ENCODE peak calls at places on chromosomes 12 and 14, in eight cellular contexts. I, F, P, W, U, Y, B and E are unnamed samples.

GRCh38 chr12:124259168-124260066 is 35.5 kb upstream of the RFLNA start:
- DNase-seq in I (no peak), B (no peak), Y (no peak), U (no peak), F (no peak), W (no peak), P (peak; percentile 19), E (no peak)

GRCh38 chr14:22008098-22008412 is 334.4 kb upstream of the OR4E1 start:
- DNase-seq in W (no peak), B (no peak), U (no peak), F (no peak), I (no peak), P (no peak), Y (no peak), E (no peak)

GRCh38 chr12:75641031-75641780 is 129.8 kb upstream of the KRR1 start:
- DNase-seq in I (peak; percentile 71), U (no peak), P (peak; percentile 93), F (no peak), W (no peak), Y (no peak), B (no peak), E (peak; percentile 81)

GRCh38 chr14:51342226-51342625 is 102.2 kb downstream of the TMX1 start:
- DNase-seq in P (peak; percentile 95), W (no peak), U (no peak), I (peak; percentile 91), B (no peak), Y (no peak), F (no peak), E (peak; percentile 98)

GRCh38 chr12:72057330-72057911 is 118.8 kb downstream of the TPH2 start:
- DNase-seq in B (no peak), W (no peak), Y (no peak), U (no peak), P (peak; percentile 78), F (no peak), I (peak; percentile 11), E (peak; percentile 16)

GRCh38 chr14:21070083-21070609 is at the start of gene ARHGEF40:
- DNase-seq in I (peak; percentile 43), B (no peak), W (peak; percentile 20), Y (peak; percentile 60), U (peak; percentile 85), P (no peak), F (peak; percentile 82), E (no peak)

GRCh38 chr14:53908416-53908815 is 48.2 kb downstream of the BMP4 start:
- DNase-seq in W (no peak), F (no peak), I (no peak), B (no peak), P (no peak), U (no peak), Y (no peak), E (no peak)

GRCh38 chr12:95130096-95130495 is 56.7 kb upstream of the NR2C1 start:
- DNase-seq in Y (no peak), U (no peak), F (no peak), W (no peak), I (no peak), B (no peak), P (no peak), E (no peak)

GRCh38 chr12:121800694-121801600 is 2.9 kb upstream of the SETD1B start:
- DNase-seq in B (peak; percentile 75), P (peak; percentile 75), Y (peak; percentile 79), W (peak; percentile 57), I (no peak), F (peak; percentile 84), U (peak; percentile 86), E (no peak)

GRCh38 chr14:105147701-105148603 is 20.6 kb downstream of the JAG2 start:
- DNase-seq in U (peak; percentile 60), F (peak; percentile 33), I (no peak), W (no peak), Y (no peak), P (no peak), B (no peak), E (no peak)

GRCh38 chr14:97532052-97532451 is 734.9 kb downstream of the VRK1 start:
- DNase-seq in I (no peak), B (no peak), P (no peak), F (no peak), Y (no peak), U (no peak), W (no peak), E (no peak)

GRCh38 chr14:55430024-55430690 is 10.3 kb downstream of the TBPL2 start:
- DNase-seq in I (peak; percentile 85), B (peak; percentile 83), W (peak; percentile 43), U (no peak), F (no peak), Y (peak; percentile 92), P (peak; percentile 87), E (peak; percentile 93)

GRCh38 chr14:103483600-103483999 is 39.0 kb downstream of the CKB start:
- DNase-seq in U (no peak), B (no peak), P (peak; percentile 96), F (no peak), I (peak; percentile 71), W (no peak), Y (no peak), E (peak; percentile 67)

GRCh38 chr14:93207468-93208308 is 632 bp downstream of the UBR7 start:
- DNase-seq in W (peak; percentile 37), F (no peak), U (no peak), B (peak; percentile 28), Y (peak; percentile 78), P (peak; percentile 57), I (peak; percentile 58), E (no peak)

GRCh38 chr12:51217968-51218606 is at the start of gene POU6F1:
- DNase-seq in Y (peak; percentile 93), W (peak; percentile 57), F (peak; percentile 77), I (peak; percentile 87), U (peak; percentile 90), P (peak; percentile 61), B (peak; percentile 81), E (no peak)

GRCh38 chr12:530308-530707 is 70.6 kb downstream of the B4GALNT3 start:
- DNase-seq in I (peak; percentile 65), F (no peak), B (no peak), P (peak; percentile 87), W (no peak), Y (no peak), U (no peak), E (peak; percentile 95)

GRCh38 chr14:74978416-74978947 is 23.1 kb upstream of the PGF start:
- DNase-seq in U (no peak), B (no peak), Y (no peak), W (no peak), F (peak; percentile 28), P (peak; percentile 40), I (no peak), E (no peak)

GRCh38 chr12:84911331-84912190 is 1.0 kb downstream of the SLC6A15 start:
- DNase-seq in P (peak; percentile 87), B (no peak), U (peak; percentile 68), F (peak; percentile 83), Y (peak; percentile 98), W (peak; percentile 30), I (peak; percentile 84), E (no peak)

GRCh38 chr12:5792350-5792749 is 152.7 kb downstream of the ANO2 start:
- DNase-seq in F (no peak), P (no peak), B (no peak), Y (no peak), W (no peak), U (no peak), I (no peak), E (no peak)

DNA sequence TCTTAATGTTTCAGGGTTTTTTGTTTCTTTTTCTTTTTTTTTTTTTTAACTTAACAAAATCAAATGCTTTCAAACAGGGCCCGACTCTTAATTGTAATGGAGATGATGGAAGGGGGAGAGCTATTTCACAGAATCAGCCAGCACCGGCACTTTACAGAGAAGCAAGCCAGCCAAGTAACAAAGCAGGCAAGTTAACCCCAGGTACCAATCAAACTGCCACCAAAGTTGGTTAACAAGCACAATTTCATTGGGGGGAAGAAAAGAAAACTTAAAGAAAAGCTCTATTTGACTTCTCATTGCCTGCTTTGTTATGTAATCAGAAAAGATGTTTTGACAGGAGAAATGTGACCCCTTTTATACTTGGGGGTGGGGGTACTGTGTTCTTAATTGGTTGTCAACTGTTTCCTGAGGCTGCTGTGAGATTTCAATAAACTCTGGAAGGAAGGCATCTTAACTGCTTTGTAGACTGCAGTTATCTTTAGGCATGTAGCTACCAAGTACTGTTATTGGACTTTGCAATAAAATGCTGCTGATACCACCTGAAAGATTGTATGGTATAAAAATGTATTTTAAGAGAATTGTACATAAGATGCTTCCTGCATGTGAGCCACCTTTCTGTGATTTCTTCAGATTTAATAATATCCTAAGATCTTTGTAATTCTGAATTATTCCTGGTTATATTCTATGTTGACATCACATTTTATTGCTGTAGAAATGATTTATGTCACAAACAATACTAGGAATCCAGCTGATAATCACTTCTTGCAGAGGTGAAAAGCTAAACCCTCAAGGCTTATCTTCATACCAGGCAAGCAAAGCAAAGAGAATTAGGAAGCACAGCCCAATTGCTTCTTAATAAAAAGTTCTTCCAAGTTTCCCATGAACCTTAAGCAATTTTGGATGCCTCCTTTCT is 26.9 kb downstream of the MAPKAPK5 start:
- DNase-seq in P (no peak), U (no peak), W (no peak), B (no peak), F (no peak), I (no peak), Y (peak; percentile 86), E (no peak)
- H3K27ac ChIP-seq in P (no peak overlapping the region), U (no peak overlapping the region), W (no peak overlapping the region), B (no peak overlapping the region), F (peak overlapping the region; percentile 44), I (no peak overlapping the region), Y (peak overlapping the region; percentile 94), E (no peak overlapping the region)

GRCh38 chr12:132748319-132748718 is 13.3 kb downstream of the ANKLE2 start:
- DNase-seq in U (no peak), B (no peak), Y (peak; percentile 16), W (no peak), I (no peak), F (no peak), P (no peak), E (no peak)
- H3K27ac ChIP-seq in U (no peak overlapping the region), B (no peak overlapping the region), Y (no peak overlapping the region), W (no peak overlapping the region), I (no peak overlapping the region), F (no peak overlapping the region), P (no peak overlapping the region), E (no peak overlapping the region)

GRCh38 chr14:100144996-100145646 is 14.3 kb downstream of the DEGS2 start:
- DNase-seq in W (no peak), I (no peak), F (no peak), P (no peak), B (peak; percentile 42), U (no peak), Y (no peak), E (no peak)
- H3K27ac ChIP-seq in W (no peak overlapping the region), I (peak overlapping the region; percentile 43), F (peak overlapping the region; percentile 40), P (no peak overlapping the region), B (no peak overlapping the region), U (peak overlapping the region; percentile 58), Y (no peak overlapping the region), E (no peak overlapping the region)

DNA sequence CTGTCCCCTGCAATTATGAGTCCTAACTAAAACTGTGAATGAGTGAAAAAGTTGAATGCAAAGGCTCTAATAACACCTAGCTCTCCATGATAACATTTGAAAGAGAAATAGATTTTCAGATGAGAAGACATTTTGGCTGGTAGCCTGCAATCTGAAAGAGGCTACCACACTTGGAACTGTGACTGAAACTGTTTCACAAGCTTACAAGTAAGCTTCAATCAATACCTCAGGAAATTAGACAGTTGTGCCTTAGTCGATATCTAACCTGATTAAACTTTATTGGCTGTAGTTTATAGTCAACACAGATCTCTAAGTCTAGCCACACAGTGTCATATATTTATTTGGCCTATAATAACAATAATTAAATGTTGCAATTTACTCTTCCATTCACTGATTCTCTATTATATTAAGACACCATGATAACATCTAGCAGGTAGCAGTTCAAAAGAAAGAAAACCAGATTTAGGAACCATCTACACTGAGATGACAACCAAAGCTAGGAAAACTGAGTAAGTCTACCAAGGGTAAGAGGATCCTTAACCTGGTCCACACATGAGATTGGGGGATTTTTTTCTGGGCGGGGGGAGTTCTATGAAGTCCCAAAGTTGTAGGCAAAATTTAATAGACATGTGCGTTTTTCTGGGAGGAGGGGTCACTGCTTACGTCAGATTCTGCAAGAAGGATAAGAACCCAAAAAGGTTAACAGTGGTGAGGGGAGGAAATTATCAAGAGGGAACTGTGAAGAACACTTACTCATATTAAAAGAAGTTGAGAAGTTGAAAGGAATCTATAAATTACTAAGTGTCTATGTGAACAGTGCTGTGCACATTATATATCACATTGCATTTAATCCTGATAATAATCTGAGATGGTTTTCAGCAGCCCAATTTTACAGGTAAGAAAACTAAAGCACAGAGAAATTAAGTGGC is 65.8 kb downstream of the NUMB start:
- DNase-seq in P (no peak), I (no peak), B (no peak), W (no peak), U (no peak), Y (no peak), F (no peak), E (no peak)
- H3K27ac ChIP-seq in P (no peak overlapping the region), I (no peak overlapping the region), B (no peak overlapping the region), W (no peak overlapping the region), U (no peak overlapping the region), Y (no peak overlapping the region), F (no peak overlapping the region), E (no peak overlapping the region)